ENCODE peak calls at places on chromosomes 13 and 19, in six cellular contexts. S is uterus, Q is left cardiac atrium, Z is memory B cell, O is mesendoderm, I is fibroblast of mammary gland. W is an unnamed sample.

GRCh38 chr13:46553521-46553885 is 533 bp downstream of the LRCH1 start:
- DNase-seq in S (peak; percentile 40), Q (no peak), Z (no peak), O (peak; percentile 34), I (no peak), W (no peak)

GRCh38 chr13:63344711-63345110 is 1929.1 kb upstream of the PCDH20 start:
- DNase-seq in S (no peak), Q (no peak), Z (no peak), O (no peak), I (no peak), W (no peak)

GRCh38 chr19:31214086-31214485 is 135.2 kb downstream of the TSHZ3 start:
- DNase-seq in S (peak; percentile 49), Q (peak; percentile 57), Z (no peak), O (peak; percentile 44), I (peak; percentile 99), W (peak; percentile 20)

GRCh38 chr19:932647-933552 is 7.1 kb downstream of the ARID3A start:
- DNase-seq in S (peak; percentile 80), Q (peak; percentile 79), Z (no peak), O (no peak), I (peak; percentile 93), W (peak; percentile 79)

GRCh38 chr13:45847554-45848224 is 3.9 kb downstream of the SIAH3 start:
- DNase-seq in S (no peak), Q (no peak), Z (no peak), O (no peak), I (no peak), W (peak; percentile 22)

GRCh38 chr13:20901668-20902437 is 693 bp downstream of the XPO4 start:
- DNase-seq in S (no peak), Q (peak; percentile 34), Z (no peak), O (peak; percentile 77), I (peak; percentile 38), W (peak; percentile 16)

GRCh38 chr19:13583753-13584152 is 77.5 kb upstream of the CACNA1A start:
- DNase-seq in S (no peak), Q (no peak), Z (no peak), O (no peak), I (no peak), W (no peak)

GRCh38 chr19:47447470-47448359 is 24.0 kb downstream of the SLC8A2 start:
- DNase-seq in S (peak; percentile 41), Q (peak; percentile 52), Z (peak; percentile 44), O (peak; percentile 92), I (peak; percentile 41), W (no peak)

GRCh38 chr19:40503300-40503699 is 36.5 kb downstream of the SPTBN4 start:
- DNase-seq in S (no peak), Q (no peak), Z (no peak), O (peak; percentile 47), I (no peak), W (no peak)

GRCh38 chr19:57708641-57709354 is at the start of gene ZNF154:
- DNase-seq in S (no peak), Q (peak; percentile 63), Z (peak; percentile 63), O (peak; percentile 97), I (peak; percentile 50), W (peak; percentile 63)

GRCh38 chr19:53959176-53959757 is 3.5 kb upstream of the CACNG8 start:
- DNase-seq in S (no peak), Q (no peak), Z (no peak), O (peak; percentile 55), I (no peak), W (no peak)

GRCh38 chr13:62119739-62120700 is 704.4 kb upstream of the PCDH20 start:
- DNase-seq in S (no peak), Q (no peak), Z (no peak), O (peak; percentile 49), I (peak; percentile 8), W (no peak)

GRCh38 chr13:62510906-62511655 is 1095.4 kb upstream of the PCDH20 start:
- DNase-seq in S (no peak), Q (no peak), Z (no peak), O (peak; percentile 89), I (no peak), W (no peak)

GRCh38 chr13:21997726-21998125 is 326.9 kb downstream of the FGF9 start:
- DNase-seq in S (no peak), Q (no peak), Z (no peak), O (no peak), I (no peak), W (no peak)

GRCh38 chr19:18951721-18952281 is 10.8 kb upstream of the HOMER3 start:
- DNase-seq in S (no peak), Q (no peak), Z (no peak), O (no peak), I (peak; percentile 62), W (no peak)

GRCh38 chr13:110173247-110173818 is 133.6 kb downstream of the COL4A1 start:
- DNase-seq in S (no peak), Q (no peak), Z (no peak), O (peak; percentile 65), I (no peak), W (no peak)

W was measured in heart right ventricle.